ENCODE peak calls at places on chromosomes 12 and 14, in ten cellular contexts. I is choroid plexus epithelial cell, W is T-helper 1 cell, G is endothelial cell, K is HCEC 1CT, J is H9, X is GM20000, B is MM.1S, L is hypothalamus, Y is substantia nigra. U is an unnamed sample.

GRCh38 chr14:104647467-104648063 is 41.9 kb upstream of the INF2 start:
- DNase-seq in B (no peak), W (no peak), X (no peak), K (no peak), G (no peak), J (no peak), L (no peak), Y (no peak), I (no peak), U (no peak)

GRCh38 chr14:72810201-72810600 is 83.7 kb downstream of the DPF3 start:
- DNase-seq in I (no peak), W (no peak), G (no peak), X (no peak), K (no peak), J (no peak), Y (no peak), B (no peak), L (no peak), U (peak)

GRCh38 chr14:24670594-24670993 is 36.6 kb upstream of the GZMB start:
- DNase-seq in Y (no peak), G (no peak), K (no peak), X (no peak), L (no peak), J (no peak), B (no peak), W (no peak), I (no peak), U (no peak)

GRCh38 chr12:89948266-89949175 is 239.9 kb upstream of the ATP2B1 start:
- DNase-seq in B (no peak), G (no peak), Y (no peak), W (no peak), K (no peak), I (no peak), L (no peak), X (no peak), J (no peak), U (no peak)

GRCh38 chr14:94125659-94126418 is 3.6 kb downstream of the IFI27L2 start:
- DNase-seq in G (no peak), Y (no peak), W (no peak), X (no peak), L (no peak), B (no peak), K (no peak), I (no peak), J (peak), U (no peak)

GRCh38 chr14:92121207-92121669 is 268 bp downstream of the NDUFB1 start:
- DNase-seq in I (peak), G (peak), W (no peak), Y (no peak), B (peak), L (no peak), K (peak), X (no peak), J (no peak), U (no peak)

GRCh38 chr12:105214670-105215375 is 21.2 kb downstream of the APPL2 start:
- DNase-seq in B (no peak), L (no peak), W (no peak), I (no peak), J (no peak), K (peak), X (no peak), G (no peak), Y (no peak), U (no peak)

GRCh38 chr14:93703941-93704340 is 84.3 kb downstream of the PRIMA1 start:
- DNase-seq in B (no peak), J (no peak), L (no peak), G (no peak), K (no peak), X (no peak), W (no peak), Y (no peak), I (no peak), U (no peak)

GRCh38 chr12:2413999-2414792 is 361.4 kb downstream of the CACNA1C start:
- DNase-seq in I (no peak), G (no peak), W (no peak), L (no peak), Y (no peak), J (no peak), B (no peak), K (no peak), X (no peak), U (no peak)

GRCh38 chr14:21163721-21164120 is 7.9 kb upstream of the OR5AU1 start:
- DNase-seq in I (no peak), L (no peak), B (no peak), G (no peak), X (no peak), W (no peak), K (no peak), Y (no peak), J (no peak), U (no peak)

GRCh38 chr12:55694651-55695050 is 13.1 kb downstream of the ITGA7 start:
- DNase-seq in B (no peak), L (no peak), Y (no peak), J (no peak), G (no peak), W (no peak), K (no peak), I (no peak), X (no peak), U (no peak)

GRCh38 chr14:104557086-104557485 is 22.5 kb upstream of the C14orf180 start:
- DNase-seq in X (no peak), J (no peak), G (no peak), W (no peak), L (no peak), I (no peak), Y (no peak), K (no peak), B (no peak), U (no peak)

GRCh38 chr14:97262336-97262735 is 465.2 kb downstream of the VRK1 start:
- DNase-seq in B (no peak), K (no peak), W (no peak), Y (no peak), J (no peak), I (no peak), G (no peak), X (no peak), L (no peak), U (no peak)

GRCh38 chr12:129959889-129960288 is 56.1 kb upstream of the TMEM132D start:
- DNase-seq in W (no peak), K (no peak), J (no peak), Y (no peak), X (no peak), B (no peak), G (no peak), L (no peak), I (no peak), U (no peak)

GRCh38 chr14:90274019-90274418 is 17.7 kb downstream of the PSMC1 start:
- DNase-seq in L (no peak), I (no peak), B (no peak), W (no peak), X (no peak), Y (no peak), G (no peak), K (no peak), J (peak), U (no peak)

GRCh38 chr12:90939382-90939781 is 15.6 kb downstream of the CCER1 start:
- DNase-seq in B (no peak), I (peak), J (no peak), W (no peak), G (no peak), L (no peak), X (no peak), K (peak), Y (no peak), U (no peak)

GRCh38 chr14:40367717-40368116 is 935.5 kb upstream of the FBXO33 start:
- DNase-seq in L (no peak), J (no peak), I (no peak), G (no peak), X (no peak), W (no peak), Y (no peak), K (no peak), B (no peak), U (no peak)

GRCh38 chr12:76158518-76159321 is 74.2 kb upstream of the NAP1L1 start:
- DNase-seq in L (peak), W (no peak), J (peak), G (peak), X (peak), B (peak), Y (peak), K (peak), I (peak), U (no peak)

GRCh38 chr12:4273651-4274395 is at the start of gene CCND2:
- DNase-seq in K (peak), X (peak), G (peak), J (peak), W (peak), I (peak), B (peak), Y (peak), L (peak), U (peak)

GRCh38 chr14:24145700-24146621 is at the start of gene PSME2:
- DNase-seq in I (peak), G (no peak), W (no peak), Y (no peak), K (peak), L (no peak), X (no peak), J (no peak), B (no peak), U (no peak)

GRCh38 chr14:51208982-51209381 is 31.1 kb upstream of the TMX1 start:
- DNase-seq in Y (no peak), L (no peak), K (no peak), I (no peak), X (no peak), B (no peak), J (no peak), W (no peak), G (no peak), U (no peak)

GRCh38 chr14:90760055-90760444 is 56.2 kb downstream of the TTC7B start:
- DNase-seq in I (no peak), J (no peak), B (no peak), K (no peak), L (no peak), W (no peak), X (no peak), Y (no peak), G (no peak), U (no peak)

GRCh38 chr12:67826148-67826547 is 163.1 kb upstream of the IFNG-AS1 start:
- DNase-seq in I (no peak), B (no peak), L (no peak), X (no peak), J (no peak), Y (no peak), G (no peak), W (no peak), K (no peak), U (no peak)

GRCh38 chr14:41297961-41298690 is 308.6 kb upstream of the LRFN5 start:
- DNase-seq in I (no peak), X (no peak), J (no peak), W (no peak), L (no peak), Y (no peak), K (no peak), G (no peak), B (no peak), U (no peak)

GRCh38 chr12:26109343-26109841 is 15.4 kb downstream of the BHLHE41 start:
- DNase-seq in K (no peak), J (no peak), G (no peak), X (no peak), W (no peak), Y (no peak), B (no peak), L (no peak), I (peak), U (no peak)

GRCh38 chr12:46675736-46676135 is 150.1 kb downstream of the SLC38A4 start:
- DNase-seq in X (peak), J (no peak), Y (no peak), K (peak), B (peak), I (peak), G (peak), L (no peak), W (no peak), U (no peak)

GRCh38 chr12:46942579-46942978 is 116.8 kb upstream of the SLC38A4 start:
- DNase-seq in B (no peak), L (no peak), W (no peak), I (no peak), G (no peak), X (no peak), K (peak), J (no peak), Y (no peak), U (no peak)

GRCh38 chr12:106118-106561 is 39.6 kb downstream of the IQSEC3 start:
- DNase-seq in G (peak), L (no peak), B (peak), Y (no peak), W (no peak), J (peak), K (no peak), X (peak), I (no peak), U (no peak)

GRCh38 chr14:73771848-73772705 is 57.9 kb upstream of the PNMA1 start:
- DNase-seq in W (peak), B (peak), K (no peak), Y (no peak), L (no peak), X (peak), I (peak), J (peak), G (no peak), U (peak)

GRCh38 chr14:105140581-105140980 is 28.0 kb downstream of the JAG2 start:
- DNase-seq in B (no peak), K (no peak), J (peak), G (no peak), L (no peak), I (no peak), X (no peak), Y (no peak), W (no peak), U (no peak)

U was measured in naive thymus-derived CD8-positive, alpha-beta T cell.